ENCODE peak calls at places on chromosomes 1 and 21, in five cellular contexts. U is brain microvascular endothelial cell, W is GM18507, J is nephron progenitor cell, Y is cardiac fibroblast. M is an unnamed sample.

GRCh38 chr1:43418858-43419257 is 29.2 kb downstream of the SZT2 start:
- DNase-seq in U (no peak), W (no peak), J (no peak), Y (no peak), M (no peak)

GRCh38 chr1:44645466-44646244 is 28.6 kb downstream of the TMEM53 start:
- DNase-seq in U (no peak), W (no peak), J (no peak), Y (no peak), M (peak; percentile 72)

GRCh38 chr1:244896550-244896949 is 32.2 kb upstream of the HNRNPU start:
- DNase-seq in U (peak; percentile 63), W (no peak), J (no peak), Y (peak; percentile 50), M (peak; percentile 61)

GRCh38 chr1:9703165-9703509 is 51.6 kb downstream of the PIK3CD start:
- DNase-seq in U (no peak), W (no peak), J (no peak), Y (no peak), M (no peak)

GRCh38 chr1:115056395-115056798 is 26.8 kb downstream of the TSHB start:
- DNase-seq in U (peak; percentile 20), W (no peak), J (peak; percentile 70), Y (peak; percentile 48), M (peak; percentile 7)

GRCh38 chr1:196324345-196324744 is 283.9 kb downstream of the KCNT2 start:
- DNase-seq in U (no peak), W (no peak), J (no peak), Y (no peak), M (peak; percentile 12)

GRCh38 chr1:108880850-108881249 is 4.1 kb downstream of the GPSM2 start:
- DNase-seq in U (no peak), W (no peak), J (no peak), Y (peak; percentile 20), M (no peak)

GRCh38 chr1:24957016-24957807 is 27.1 kb upstream of the RUNX3 start:
- DNase-seq in U (no peak), W (no peak), J (no peak), Y (no peak), M (no peak)

GRCh38 chr21:40841524-40842196 is 5.3 kb downstream of the DSCAM start:
- DNase-seq in U (no peak), W (no peak), J (peak; percentile 77), Y (no peak), M (no peak)

GRCh38 chr1:21546122-21546825 is 37.1 kb downstream of the ALPL start:
- DNase-seq in U (no peak), W (no peak), J (no peak), Y (no peak), M (peak; percentile 66)

GRCh38 chr1:3482590-3482899 is 28.1 kb downstream of the ARHGEF16 start:
- DNase-seq in U (no peak), W (no peak), J (no peak), Y (no peak), M (no peak)

GRCh38 chr1:11534846-11535245 is 55.9 kb downstream of the DISP3 start:
- DNase-seq in U (no peak), W (no peak), J (no peak), Y (no peak), M (no peak)

GRCh38 chr1:56578963-56579875 is at the start of gene PLPP3:
- DNase-seq in U (peak; percentile 82), W (no peak), J (peak; percentile 75), Y (peak; percentile 91), M (peak; percentile 96)

GRCh38 chr1:184881941-184882648 is 92.2 kb downstream of the NIBAN1 start:
- DNase-seq in U (peak; percentile 40), W (no peak), J (no peak), Y (peak; percentile 55), M (peak; percentile 34)

GRCh38 chr1:183002267-183002666 is 21.0 kb upstream of the LAMC1 start:
- DNase-seq in U (no peak), W (no peak), J (no peak), Y (no peak), M (no peak)

GRCh38 chr1:46039571-46040052 is 92.8 kb downstream of the PIK3R3 start:
- DNase-seq in U (no peak), W (no peak), J (no peak), Y (peak; percentile 46), M (peak; percentile 41)

GRCh38 chr1:151579436-151580225 is 32.2 kb upstream of the SNX27 start:
- DNase-seq in U (peak; percentile 28), W (no peak), J (no peak), Y (peak; percentile 64), M (peak; percentile 67)

GRCh38 chr1:19811206-19811851 is 3.8 kb downstream of the RNF186 start:
- DNase-seq in U (peak; percentile 11), W (peak; percentile 44), J (peak; percentile 34), Y (peak; percentile 72), M (peak; percentile 65)

GRCh38 chr1:89633103-89633744 is at the start of gene LRRC8C:
- DNase-seq in U (peak; percentile 22), W (peak; percentile 26), J (peak; percentile 72), Y (peak; percentile 51), M (peak; percentile 42)

GRCh38 chr21:35020902-35021301 is 28.2 kb downstream of the RUNX1 start:
- DNase-seq in U (no peak), W (no peak), J (no peak), Y (peak; percentile 44), M (peak; percentile 71)

GRCh38 chr1:37434292-37434907 is 40.0 kb upstream of the ZC3H12A start:
- DNase-seq in U (peak; percentile 38), W (peak; percentile 77), J (peak; percentile 89), Y (peak; percentile 58), M (peak; percentile 38)

GRCh38 chr1:230413061-230413460 is 13.1 kb downstream of the PGBD5 start:
- DNase-seq in U (no peak), W (no peak), J (no peak), Y (no peak), M (no peak)

GRCh38 chr1:183812686-183813569 is 8.0 kb downstream of the RGL1 start:
- DNase-seq in U (peak; percentile 74), W (no peak), J (peak; percentile 26), Y (peak; percentile 75), M (peak; percentile 82)

GRCh38 chr1:6352138-6352563 is 41.4 kb downstream of the ACOT7 start:
- DNase-seq in U (no peak), W (no peak), J (peak; percentile 43), Y (no peak), M (no peak)

GRCh38 chr1:228646717-228647522 is 88.4 kb upstream of the RHOU start:
- DNase-seq in U (peak; percentile 7), W (no peak), J (peak; percentile 28), Y (peak; percentile 63), M (peak; percentile 54)

GRCh38 chr1:183227963-183228649 is 42.0 kb downstream of the LAMC2 start:
- DNase-seq in U (peak; percentile 47), W (peak; percentile 36), J (peak; percentile 69), Y (peak; percentile 76), M (peak; percentile 59)

GRCh38 chr1:113396585-113396984 is 6.3 kb downstream of the MAGI3 start:
- DNase-seq in U (peak; percentile 36), W (no peak), J (no peak), Y (peak; percentile 77), M (peak; percentile 78)

GRCh38 chr1:109509176-109510134 is at the start of gene AMIGO1:
- DNase-seq in U (no peak), W (peak; percentile 67), J (peak; percentile 86), Y (peak; percentile 19), M (peak; percentile 22)

GRCh38 chr1:9942399-9942938 is 722 bp downstream of the LZIC start:
- DNase-seq in U (peak; percentile 56), W (peak; percentile 28), J (no peak), Y (peak; percentile 74), M (peak; percentile 72)

GRCh38 chr1:220687809-220688208 is 2.4 kb upstream of the C1orf115 start:
- DNase-seq in U (no peak), W (no peak), J (no peak), Y (no peak), M (no peak)